ENCODE peak calls at places on chromosomes 12 and 14, in six cellular contexts. L, X, I, Y, S and R are unnamed samples. For H3K27me3, the result is how much of the 10 kb centered on the place peaks cover.

GRCh38 chr14:34051966-34052657 is 101.2 kb upstream of the EGLN3 start:
- DNase-seq in X (peak), I (peak), S (no peak), L (no peak), Y (no peak), R (no peak)

GRCh38 chr12:133120385-133121191 is 9.5 kb downstream of the ZNF891 start:
- DNase-seq in L (no peak), S (no peak), X (no peak), Y (no peak), I (peak), R (no peak)

GRCh38 chr14:53715390-53715730 is 241.3 kb downstream of the BMP4 start:
- DNase-seq in X (peak), L (no peak), I (no peak), S (no peak), Y (no peak), R (no peak)

GRCh38 chr12:28780096-28780495 is 369.0 kb upstream of the FAR2 start:
- DNase-seq in X (peak), S (no peak), Y (no peak), L (no peak), I (peak), R (no peak)

GRCh38 chr14:60622920-60623263 is 26.4 kb downstream of the SIX1 start:
- DNase-seq in L (no peak), Y (no peak), I (no peak), S (no peak), X (no peak), R (no peak)

GRCh38 chr14:24100982-24101494 is 6.9 kb downstream of the PCK2 start:
- DNase-seq in X (no peak), L (no peak), I (no peak), Y (no peak), S (no peak), R (no peak)

GRCh38 chr12:27003421-27004311 is 10.5 kb downstream of the TM7SF3 start:
- DNase-seq in L (no peak), S (no peak), X (peak), I (peak), Y (no peak), R (no peak)

GRCh38 chr12:10218021-10218420 is 5.3 kb downstream of the GABARAPL1 start:
- DNase-seq in X (no peak), S (no peak), Y (no peak), L (no peak), I (no peak), R (no peak)

GRCh38 chr12:12705833-12706520 is 10.0 kb upstream of the GPR19 start:
- DNase-seq in L (no peak), S (no peak), X (no peak), I (peak), Y (no peak), R (peak)

GRCh38 chr14:77044776-77045569 is 16.5 kb upstream of the IRF2BPL start:
- DNase-seq in S (peak), X (peak), L (peak), I (peak), Y (no peak), R (no peak)

GRCh38 chr14:31855262-31855661 is 221.8 kb upstream of the ARHGAP5 start:
- DNase-seq in S (no peak), I (no peak), Y (no peak), L (no peak), X (no peak), R (no peak)

GRCh38 chr14:102693006-102693755 is 84.1 kb upstream of the TRAF3 start:
- DNase-seq in Y (no peak), I (no peak), X (no peak), S (no peak), L (no peak), R (no peak)

GRCh38 chr12:109951751-109952150 is 44.4 kb downstream of the GIT2 start:
- DNase-seq in I (peak), X (peak), L (no peak), Y (peak), S (peak), R (peak)

GRCh38 chr12:101470939-101471338 is 4.2 kb upstream of the SPIC start:
- DNase-seq in L (no peak), I (no peak), X (no peak), Y (no peak), S (no peak), R (no peak)

GRCh38 chr14:76776306-76777251 is 15.3 kb downstream of the VASH1 start:
- DNase-seq in X (peak), I (peak), S (no peak), Y (peak), L (no peak), R (no peak)

GRCh38 chr12:20507711-20508110 is 139.4 kb downstream of the PDE3A start:
- DNase-seq in Y (no peak), I (no peak), X (no peak), L (no peak), S (no peak), R (no peak)

GRCh38 chr12:122830517-122831214 is 4.6 kb upstream of the HIP1R start:
- DNase-seq in S (no peak), L (no peak), I (no peak), Y (no peak), X (peak), R (no peak)

GRCh38 chr14:59309291-59309900 is 120.9 kb downstream of the DAAM1 start:
- DNase-seq in I (no peak), X (no peak), Y (no peak), S (no peak), L (no peak), R (no peak)

GRCh38 chr14:104388011-104388521 is 191.5 kb upstream of the C14orf180 start:
- DNase-seq in S (no peak), L (peak), Y (no peak), I (no peak), X (no peak), R (no peak)
- H3K27me3 ChIP-seq in S (under half), L (under half), Y (under half), I (under half), X (half or more), R (under half)

DNA sequence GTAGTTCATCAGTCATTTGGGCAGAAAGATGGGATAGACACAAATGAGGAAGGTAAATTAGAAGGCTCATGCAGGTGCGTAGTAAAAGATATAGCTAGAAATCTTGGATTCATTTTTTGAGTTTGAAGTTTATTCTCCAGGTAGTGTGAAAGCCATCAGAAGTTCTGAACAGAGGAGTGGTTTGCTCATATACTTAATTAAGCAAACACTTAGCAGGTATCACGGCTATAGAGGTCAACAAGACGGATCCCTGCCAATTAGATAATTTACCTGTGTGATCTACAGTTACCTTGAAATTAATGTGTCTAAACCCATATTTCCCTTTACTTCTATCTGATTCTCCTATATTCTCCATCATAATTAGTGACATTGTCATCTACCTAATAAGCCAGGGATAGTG is 29.7 kb downstream of the PALS1 start:
- DNase-seq in L (no peak), S (no peak), X (no peak), I (no peak), Y (no peak), R (no peak)
- H3K27ac ChIP-seq in L (no peak), S (peak), X (no peak), I (no peak), Y (no peak), R (no peak)

GRCh38 chr12:114695305-114695592 is 11.3 kb upstream of the TBX3 start:
- DNase-seq in Y (no peak), X (no peak), I (no peak), S (no peak), L (no peak), R (no peak)
- H3K27me3 ChIP-seq in Y (half or more), X (under half), I (under half), S (half or more), L (under half), R (under half)

DNA sequence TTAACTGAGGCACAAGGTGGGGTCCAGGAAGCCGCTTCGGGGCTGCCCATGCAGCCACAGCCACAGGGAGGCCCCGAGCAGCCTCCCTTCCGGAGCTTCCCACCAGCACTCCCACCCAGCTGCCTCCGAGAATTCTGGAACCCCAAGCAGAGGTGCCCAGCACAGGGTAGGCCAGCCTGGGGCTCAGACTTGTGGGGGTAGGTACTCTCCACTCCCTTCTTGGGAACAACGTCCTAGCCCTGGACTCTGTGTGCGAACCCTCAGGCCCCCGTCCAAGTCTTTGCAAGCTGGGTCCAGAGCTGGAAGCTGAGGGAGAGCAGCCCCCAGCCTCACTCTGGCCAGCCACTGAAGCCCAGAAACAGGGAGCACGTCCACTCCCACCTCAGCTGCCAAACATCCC is 16.1 kb downstream of the ITPK1 start:
- DNase-seq in Y (no peak), X (no peak), S (no peak), I (no peak), L (no peak), R (no peak)
- H3K27ac ChIP-seq in Y (no peak), X (no peak), S (peak), I (no peak), L (no peak), R (no peak)

GRCh38 chr12:114401346-114402320 is 4.3 kb downstream of the TBX5 start:
- DNase-seq in L (no peak), I (no peak), Y (no peak), S (no peak), X (no peak), R (no peak)

GRCh38 chr12:114403044-114403689 is 2.8 kb downstream of the TBX5 start:
- DNase-seq in L (no peak), S (peak), Y (peak), I (no peak), X (no peak), R (peak)

GRCh38 chr12:114399664-114400211 is 6.2 kb downstream of the TBX5 start:
- DNase-seq in X (no peak), L (no peak), S (no peak), I (no peak), Y (no peak), R (no peak)

GRCh38 chr12:114400395-114400794 is 5.5 kb downstream of the TBX5 start:
- DNase-seq in L (no peak), Y (no peak), X (no peak), I (no peak), S (peak), R (no peak)

DNA sequence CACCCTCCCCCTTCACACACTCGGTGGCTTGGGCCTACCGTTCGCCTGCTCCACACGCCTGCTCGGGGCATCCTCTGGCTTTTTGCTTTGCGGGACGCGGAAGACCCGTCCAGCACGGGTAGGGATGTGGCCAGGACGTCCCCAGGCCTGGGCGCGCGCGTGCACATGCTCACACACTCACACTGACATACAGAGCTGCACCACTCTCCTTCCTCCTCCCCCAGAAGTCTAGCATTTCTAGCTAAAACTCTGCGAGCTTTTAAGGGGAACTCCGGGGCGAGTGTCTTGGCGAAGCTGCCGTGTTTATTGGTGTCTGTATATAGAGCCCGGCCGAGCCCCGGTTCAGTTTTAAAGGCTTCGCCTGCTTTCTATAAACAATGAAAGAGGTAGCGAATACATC is 5.0 kb downstream of the TBX5 start:
- DNase-seq in S (peak), X (no peak), I (no peak), Y (peak), L (no peak), R (peak)
- H3K27me3 ChIP-seq in S (half or more), X (half or more), I (under half), Y (half or more), L (under half), R (under half)